ENCODE peak calls at places on chromosomes 13 and 19, in four cellular contexts. R is IMR-90, K is GM23338, N is pancreas. F is an unnamed sample.
A peak's percentile ranks its signal among the peaks of the same experiment; 100 is the strongest.

GRCh38 chr13:43170497-43170896 is 147.1 kb downstream of the DNAJC15 start:
- DNase-seq in R (no peak), K (peak; percentile 27), N (no peak), F (no peak)

GRCh38 chr19:42242071-42242511 is 311 bp downstream of the GSK3A start:
- DNase-seq in R (no peak), K (no peak), N (no peak), F (no peak)

GRCh38 chr19:2240881-2241760 is 4.5 kb downstream of the SF3A2 start:
- DNase-seq in R (no peak), K (no peak), N (no peak), F (peak; percentile 46)

GRCh38 chr13:80059789-80060188 is 281.1 kb downstream of the SPRY2 start:
- DNase-seq in R (no peak), K (no peak), N (no peak), F (no peak)

GRCh38 chr13:102569488-102569887 is 27.3 kb upstream of the TPP2 start:
- DNase-seq in R (peak; percentile 69), K (no peak), N (no peak), F (no peak)

GRCh38 chr19:39982883-39983282 is 11.9 kb downstream of the PSMC4 start:
- DNase-seq in R (no peak), K (no peak), N (no peak), F (no peak)

GRCh38 chr19:50478901-50479715 is 2.5 kb upstream of the GARIN5A start:
- DNase-seq in R (peak; percentile 44), K (peak; percentile 89), N (no peak), F (no peak)

GRCh38 chr13:65921933-65922332 is 1308.2 kb downstream of the PCDH9 start:
- DNase-seq in R (no peak), K (no peak), N (no peak), F (no peak)

GRCh38 chr19:2282062-2282861 is at the start of gene PEAK3:
- DNase-seq in R (peak; percentile 24), K (peak; percentile 77), N (no peak), F (peak; percentile 82)

GRCh38 chr19:788821-789472 is 8.3 kb upstream of the PTBP1 start:
- DNase-seq in R (no peak), K (peak; percentile 60), N (no peak), F (no peak)

GRCh38 chr19:3005345-3005744 is 23.7 kb downstream of the TLE2 start:
- DNase-seq in R (no peak), K (no peak), N (no peak), F (no peak)

GRCh38 chr13:41178040-41178439 is 16.3 kb downstream of the KBTBD7 start:
- DNase-seq in R (peak; percentile 47), K (peak; percentile 28), N (no peak), F (no peak)

GRCh38 chr13:109255457-109255856 is 530.9 kb downstream of the IRS2 start:
- DNase-seq in R (no peak), K (no peak), N (no peak), F (no peak)

GRCh38 chr19:15241259-15241658 is 9.0 kb upstream of the EPHX3 start:
- DNase-seq in R (peak; percentile 32), K (no peak), N (no peak), F (no peak)

GRCh38 chr13:50025446-50025845 is 10.2 kb downstream of the KCNRG start:
- DNase-seq in R (peak; percentile 41), K (no peak), N (no peak), F (no peak)

GRCh38 chr13:112105244-112105681 is 38.3 kb downstream of the SOX1 start:
- DNase-seq in R (no peak), K (peak; percentile 34), N (no peak), F (no peak)

GRCh38 chr13:83667606-83668005 is 214.7 kb downstream of the SLITRK1 start:
- DNase-seq in R (no peak), K (no peak), N (no peak), F (no peak)

GRCh38 chr13:35793823-35794222 is 317.3 kb upstream of the MAB21L1 start:
- DNase-seq in R (no peak), K (no peak), N (no peak), F (no peak)

GRCh38 chr13:32425158-32425557 is 2.8 kb downstream of the N4BP2L1 start:
- DNase-seq in R (no peak), K (no peak), N (no peak), F (no peak)

GRCh38 chr13:32136716-32137115 is 105.1 kb downstream of the FRY start:
- DNase-seq in R (no peak), K (no peak), N (no peak), F (no peak)

GRCh38 chr13:110140099-110140498 is 166.9 kb downstream of the COL4A1 start:
- DNase-seq in R (no peak), K (no peak), N (no peak), F (no peak)

GRCh38 chr19:15629003-15629880 is 11.5 kb upstream of the CYP4F3 start:
- DNase-seq in R (peak; percentile 19), K (peak; percentile 62), N (peak; percentile 63), F (peak; percentile 83)

GRCh38 chr19:12695997-12696365 is 450 bp downstream of the FBXW9 start:
- DNase-seq in R (no peak), K (no peak), N (no peak), F (no peak)

GRCh38 chr13:45537506-45537905 is 72.8 kb downstream of the COG3 start:
- DNase-seq in R (peak; percentile 77), K (no peak), N (no peak), F (no peak)

GRCh38 chr13:80116107-80116506 is 224.8 kb downstream of the SPRY2 start:
- DNase-seq in R (peak; percentile 88), K (no peak), N (no peak), F (no peak)

GRCh38 chr13:94992277-94992989 is 280.1 kb upstream of the SOX21 start:
- DNase-seq in R (no peak), K (no peak), N (no peak), F (no peak)

GRCh38 chr13:35549481-35549880 is 73.0 kb upstream of the MAB21L1 start:
- DNase-seq in R (peak; percentile 43), K (no peak), N (no peak), F (no peak)

GRCh38 chr13:84399320-84400085 is 517.2 kb upstream of the SLITRK1 start:
- DNase-seq in R (no peak), K (peak; percentile 46), N (no peak), F (no peak)

DNA sequence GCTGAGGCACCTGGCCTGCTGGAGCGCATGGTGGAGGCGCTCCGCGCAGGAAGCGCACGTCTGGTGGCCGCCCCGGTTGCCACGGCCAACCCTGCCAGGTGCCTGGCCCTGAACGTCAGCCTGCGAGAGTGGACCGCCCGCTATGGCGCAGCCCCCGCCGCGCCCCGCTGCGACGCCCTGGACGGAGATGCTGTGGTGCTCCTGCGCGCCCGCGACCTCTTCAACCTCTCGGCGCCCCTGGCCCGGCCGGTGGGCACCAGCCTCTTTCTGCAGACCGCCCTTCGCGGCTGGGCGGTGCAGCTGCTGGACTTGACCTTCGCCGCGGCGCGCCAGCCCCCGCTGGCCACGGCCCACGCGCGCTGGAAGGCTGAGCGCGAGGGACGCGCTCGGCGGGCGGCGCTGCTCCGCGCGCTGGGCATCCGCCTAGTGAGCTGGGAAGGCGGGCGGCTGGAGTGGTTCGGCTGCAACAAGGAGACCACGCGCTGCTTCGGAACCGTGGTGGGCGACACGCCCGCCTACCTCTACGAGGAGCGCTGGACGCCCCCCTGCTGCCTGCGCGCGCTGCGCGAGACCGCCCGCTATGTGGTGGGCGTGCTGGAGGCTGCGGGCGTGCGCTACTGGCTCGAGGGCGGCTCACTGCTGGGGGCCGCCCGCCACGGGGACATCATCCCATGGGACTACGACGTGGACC is 9.7 kb upstream of the STRN4 start:
- DNase-seq in R (no peak), K (no peak), N (no peak), F (no peak)
- H3K27me3 ChIP-seq in R (no peaks in the 10 kb centered on the region), K (no peaks in the 10 kb centered on the region), N (no peaks in the 10 kb centered on the region), F (no peaks in the 10 kb centered on the region)

GRCh38 chr13:91904597-91904996 is 506.2 kb downstream of the GPC5 start:
- DNase-seq in R (no peak), K (no peak), N (no peak), F (no peak)

GRCh38 chr13:91904005-91904404 is 505.6 kb downstream of the GPC5 start:
- DNase-seq in R (no peak), K (no peak), N (no peak), F (no peak)

GRCh38 chr13:91907398-91907797 is 509.0 kb downstream of the GPC5 start:
- DNase-seq in R (no peak), K (no peak), N (no peak), F (no peak)

DNA sequence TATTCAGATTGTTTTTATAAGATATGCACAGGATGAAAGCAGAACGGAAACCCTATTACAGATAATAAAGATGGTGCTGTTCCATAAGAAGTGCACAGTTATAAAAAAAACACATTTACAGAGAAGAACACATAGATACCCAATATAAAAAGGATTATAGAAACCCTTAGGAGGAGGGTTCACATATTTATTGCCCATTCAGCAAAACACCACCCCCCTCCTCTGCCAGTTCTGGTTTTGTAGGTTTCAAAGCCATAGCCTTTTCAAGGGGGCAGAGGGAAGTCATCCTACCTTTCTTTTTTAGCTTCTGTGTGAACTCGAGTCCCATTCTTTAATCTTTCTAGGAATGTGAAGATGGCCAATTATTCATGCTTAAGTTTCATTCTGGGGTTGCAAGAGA is 511.2 kb downstream of the GPC5 start:
- DNase-seq in R (no peak), K (no peak), N (no peak), F (no peak)
- H3K36me3 ChIP-seq in R (no peaks in the 10 kb centered on the region), K (no peaks in the 10 kb centered on the region), N (no peaks in the 10 kb centered on the region), F (no peaks in the 10 kb centered on the region)

DNA sequence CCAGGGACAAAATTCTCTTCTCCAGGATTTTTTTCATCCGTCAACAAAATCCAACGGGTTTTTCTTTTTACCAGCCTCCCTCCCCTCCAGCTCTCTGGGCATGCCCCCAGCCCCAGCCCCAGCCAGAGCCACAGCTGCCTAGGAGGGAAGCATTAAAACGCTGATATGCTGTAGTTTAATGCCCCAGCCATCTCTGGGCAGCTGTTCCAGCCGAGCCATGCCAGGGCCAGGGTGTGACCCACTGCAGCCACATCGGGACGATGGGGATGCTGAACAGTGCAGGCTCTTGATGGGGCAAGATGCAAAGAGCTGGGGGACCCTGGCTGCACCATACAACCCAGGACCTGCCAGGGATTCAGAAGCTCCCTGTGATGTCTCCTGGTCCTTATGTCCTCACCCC is 32.1 kb downstream of the TSHZ3 start:
- DNase-seq in R (no peak), K (no peak), N (no peak), F (no peak)
- H3K4me3 ChIP-seq in R (no peak overlapping the region), K (no peak overlapping the region), N (no peak overlapping the region), F (no peak overlapping the region)

GRCh38 chr13:27854606-27855005 is 62.3 kb downstream of the GSX1 start:
- DNase-seq in R (no peak), K (no peak), N (no peak), F (no peak)
- H3K27me3 ChIP-seq in R (peaks cover 8% of the 10 kb centered on the region), K (no peaks in the 10 kb centered on the region), N (no peaks in the 10 kb centered on the region), F (no peaks in the 10 kb centered on the region)